ENCODE peak calls at places on chromosomes 11 and 22, in four cellular contexts. A is heart left ventricle, C is sigmoid colon, D is tibial nerve. F is an unnamed sample.

GRCh38 chr11:104705475-104706195 is 192.6 kb downstream of the CASP12 start:
- DNase-seq in A (peak; percentile 29), C (no peak), D (peak; percentile 29), F (peak; percentile 21)

GRCh38 chr11:57885298-57886035 is 123.9 kb downstream of the CTNND1 start:
- DNase-seq in A (no peak), C (no peak), D (no peak), F (no peak)

GRCh38 chr11:46248270-46249102 is 29.0 kb upstream of the CREB3L1 start:
- DNase-seq in A (no peak), C (no peak), D (no peak), F (no peak)

GRCh38 chr11:128905345-128906184 is 14.4 kb downstream of the KCNJ5 start:
- DNase-seq in A (no peak), C (no peak), D (no peak), F (peak; percentile 30)

GRCh38 chr11:72293391-72293790 is 49.4 kb upstream of the PHOX2A start:
- DNase-seq in A (no peak), C (no peak), D (no peak), F (no peak)

GRCh38 chr11:68337399-68337835 is 25.0 kb downstream of the LRP5 start:
- DNase-seq in A (no peak), C (no peak), D (no peak), F (no peak)

GRCh38 chr22:18000441-18001039 is 23.8 kb downstream of the MICAL3 start:
- DNase-seq in A (no peak), C (peak; percentile 69), D (no peak), F (peak; percentile 18)

GRCh38 chr22:19543970-19544708 is 19.9 kb upstream of the CLDN5 start:
- DNase-seq in A (no peak), C (no peak), D (no peak), F (peak; percentile 31)

GRCh38 chr11:74460481-74461154 is 6.7 kb downstream of the KCNE3 start:
- DNase-seq in A (no peak), C (no peak), D (no peak), F (no peak)

DNA sequence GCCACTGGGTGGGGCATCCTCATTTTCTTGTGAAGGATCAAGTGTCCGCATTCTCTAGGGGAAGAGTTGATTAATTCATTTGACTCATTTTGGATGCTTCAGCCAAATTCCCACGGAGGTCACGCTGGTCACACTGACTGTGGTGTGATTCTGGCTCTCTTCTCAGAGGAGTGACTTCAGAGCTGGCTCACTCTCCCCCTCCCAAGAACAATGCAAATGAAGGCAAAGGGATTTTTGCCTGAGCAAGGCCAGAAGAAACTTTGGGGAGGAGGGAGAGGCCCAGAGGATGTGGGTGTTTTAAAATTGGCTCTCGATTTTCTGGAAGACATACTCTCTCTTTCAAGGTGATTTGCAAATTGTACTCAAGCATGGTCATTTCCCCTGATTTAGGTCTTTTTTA is 51.1 kb upstream of the LMO2 start:
- DNase-seq in A (peak; percentile 55), C (no peak), D (peak; percentile 60), F (no peak)
- H3K4me3 ChIP-seq in A (no peak overlapping the region), C (no peak overlapping the region), D (no peak overlapping the region), F (no peak overlapping the region)

GRCh38 chr22:24500251-24500820 is 5.2 kb downstream of the UPB1 start:
- DNase-seq in A (no peak), C (no peak), D (no peak), F (no peak)
- H3K27ac ChIP-seq in A (no peak overlapping the region), C (no peak overlapping the region), D (no peak overlapping the region), F (no peak overlapping the region)

DNA sequence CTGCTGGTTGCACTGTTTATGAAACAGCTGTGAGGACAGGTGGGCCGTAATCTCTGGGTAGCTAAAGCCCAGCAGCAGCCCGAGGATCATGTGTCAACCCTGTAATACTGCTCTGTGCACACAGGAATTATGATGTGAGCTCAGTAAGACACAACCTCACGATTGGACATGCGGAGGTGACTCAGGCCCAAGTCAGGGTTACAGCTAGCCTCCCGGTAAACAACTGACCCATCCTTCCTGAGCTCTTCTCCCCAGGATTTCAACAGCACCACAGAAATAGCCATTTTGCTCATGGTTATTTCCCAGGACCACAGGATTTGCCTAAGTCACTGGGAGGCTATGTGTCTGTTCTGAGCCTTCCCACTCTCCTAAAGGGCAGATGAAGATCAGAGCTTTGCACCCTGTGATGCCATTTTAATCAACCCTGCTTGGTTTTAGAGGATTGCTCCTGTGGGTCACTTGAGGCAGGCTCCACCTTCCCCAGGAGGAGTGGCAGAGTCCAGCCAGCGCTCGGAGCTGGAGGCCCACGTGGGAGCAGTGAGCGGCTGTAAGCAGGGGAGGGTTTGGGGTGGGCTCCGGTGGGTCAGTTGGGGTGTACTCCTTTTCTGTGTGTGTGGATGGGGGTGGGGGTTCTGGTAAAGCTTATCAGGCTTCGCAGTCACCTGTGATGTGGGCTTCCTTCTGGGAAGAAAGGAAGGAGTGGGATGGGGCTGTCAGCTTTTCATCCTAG is at the start of gene AMPD3:
- DNase-seq in A (no peak), C (peak; percentile 80), D (no peak), F (peak; percentile 42)
- TF ChIP-seq POLR2A in A (no peak), C (no peak), D (no peak), F (peak; percentile 24)

GRCh38 chr22:42929838-42930155 is 72.7 kb upstream of the ARFGAP3 start:
- DNase-seq in A (no peak), C (no peak), D (no peak), F (no peak)

GRCh38 chr22:42931421-42932196 is 74.5 kb upstream of the ARFGAP3 start:
- DNase-seq in A (no peak), C (no peak), D (no peak), F (no peak)

GRCh38 chr22:42932197-42932519 is 75.1 kb upstream of the ARFGAP3 start:
- DNase-seq in A (no peak), C (no peak), D (no peak), F (no peak)

GRCh38 chr22:42928969-42929837 is 72.1 kb upstream of the ARFGAP3 start:
- DNase-seq in A (no peak), C (no peak), D (peak; percentile 75), F (no peak)

DNA sequence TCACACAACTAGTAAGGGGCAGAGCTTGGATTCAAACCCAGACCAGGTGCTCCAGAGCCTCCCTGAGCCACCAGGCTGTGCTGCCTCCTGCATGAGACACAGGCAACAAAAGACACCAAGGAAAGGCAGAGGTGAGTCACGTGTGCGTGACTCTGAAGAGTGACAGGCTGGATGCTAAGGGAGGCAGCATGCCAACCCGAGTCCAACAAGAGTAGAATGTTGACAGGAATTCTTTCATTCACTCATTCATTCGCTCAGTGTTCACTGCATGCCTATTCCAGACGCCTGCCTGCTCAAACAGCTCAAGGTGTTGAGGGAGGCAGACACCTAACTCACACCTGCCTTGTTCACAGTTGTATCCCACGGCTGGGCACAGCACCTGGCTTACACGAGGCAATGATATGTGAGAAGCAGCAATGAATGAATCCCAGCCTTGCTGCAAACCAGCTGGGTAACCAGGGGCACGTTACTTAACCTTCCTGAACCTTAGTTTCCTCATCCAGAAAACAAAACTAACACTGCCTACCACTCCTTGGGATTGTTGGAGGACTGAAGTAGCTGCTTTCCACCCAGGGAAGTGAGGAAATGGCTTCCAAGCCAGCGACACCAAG is 73.8 kb upstream of the ARFGAP3 start:
- DNase-seq in A (no peak), C (no peak), D (no peak), F (no peak)
- H3K4me3 ChIP-seq in A (no peak overlapping the region), C (no peak overlapping the region), D (no peak overlapping the region), F (no peak overlapping the region)

F was measured in prostate gland.